ENCODE peak calls at places on chromosomes 6 and 20, in eight cellular contexts. V is HCT116, U is GM12878, G is transverse colon, A is esophagus muscularis mucosa, C is breast epithelium, P is stomach, F is vagina. D is an unnamed sample.

GRCh38 chr6:154675602-154676088 is 57.6 kb upstream of the SCAF8 start:
- DNase-seq in P (peak), U (peak), G (peak), F (no peak), C (peak), A (peak), V (peak), D (peak)

GRCh38 chr20:58209652-58210397 is 18.6 kb downstream of the ANKRD60 start:
- DNase-seq in G (peak), V (peak), F (no peak), U (peak), C (peak), A (peak), P (peak), D (peak)

GRCh38 chr20:23257848-23258746 is 92.5 kb upstream of the NXT1 start:
- DNase-seq in P (no peak), G (no peak), A (peak), V (no peak), U (no peak), C (no peak), F (peak), D (no peak)

GRCh38 chr20:3452127-3452526 is 18.7 kb upstream of the ATRN start:
- DNase-seq in U (no peak), F (no peak), G (no peak), P (no peak), V (no peak), C (no peak), A (no peak), D (no peak)

GRCh38 chr6:170005680-170006470 is 254.5 kb downstream of the ERMARD start:
- DNase-seq in V (no peak), P (no peak), C (no peak), U (no peak), G (no peak), A (no peak), F (no peak), D (no peak)

GRCh38 chr20:62205618-62206387 is 14.3 kb downstream of the HRH3 start:
- DNase-seq in G (no peak), U (no peak), A (no peak), C (no peak), P (no peak), F (no peak), V (no peak), D (no peak)

GRCh38 chr6:158686311-158686710 is 36.5 kb downstream of the SYTL3 start:
- DNase-seq in F (no peak), U (no peak), P (no peak), G (no peak), A (no peak), V (no peak), C (no peak), D (no peak)

GRCh38 chr6:125953502-125953875 is 3.1 kb upstream of the HINT3 start:
- DNase-seq in G (peak), V (no peak), F (no peak), C (no peak), U (no peak), P (peak), A (no peak), D (no peak)

GRCh38 chr6:158064725-158065251 is 83.1 kb downstream of the SYNJ2 start:
- DNase-seq in G (no peak), U (no peak), C (no peak), A (no peak), P (no peak), V (no peak), F (no peak), D (no peak)

GRCh38 chr6:162099685-162100084 is 627.9 kb downstream of the PRKN start:
- DNase-seq in F (no peak), C (no peak), U (no peak), V (peak), A (no peak), P (no peak), G (no peak), D (no peak)

GRCh38 chr6:148926478-148926877 is 179.6 kb downstream of the UST start:
- DNase-seq in A (no peak), P (no peak), G (no peak), V (no peak), U (no peak), F (no peak), C (no peak), D (no peak)

GRCh38 chr20:45209924-45210323 is 3.1 kb downstream of the SEMG1 start:
- DNase-seq in F (no peak), A (no peak), U (no peak), G (no peak), C (no peak), P (no peak), V (no peak), D (no peak)

GRCh38 chr6:64520050-64520449 is 884.4 kb downstream of the PHF3 start:
- DNase-seq in F (no peak), G (no peak), C (no peak), A (no peak), U (peak), V (no peak), P (no peak), D (no peak)

GRCh38 chr6:142728910-142729481 is 216.0 kb downstream of the HIVEP2 start:
- DNase-seq in G (no peak), A (no peak), U (no peak), F (no peak), C (no peak), P (no peak), V (no peak), D (no peak)

GRCh38 chr20:40591104-40591503 is 97.9 kb downstream of the MAFB start:
- DNase-seq in U (no peak), A (no peak), C (no peak), G (no peak), F (no peak), V (no peak), P (no peak), D (no peak)

GRCh38 chr6:129679758-129680157 is 30.2 kb downstream of the ARHGAP18 start:
- DNase-seq in A (peak), C (no peak), U (no peak), P (no peak), G (no peak), F (no peak), V (no peak), D (no peak)

GRCh38 chr6:37279366-37280134 is 21.6 kb upstream of the TMEM217 start:
- DNase-seq in F (no peak), C (no peak), U (no peak), V (no peak), A (no peak), G (no peak), P (no peak), D (no peak)

GRCh38 chr6:114523508-114523907 is 180.7 kb upstream of the HS3ST5 start:
- DNase-seq in V (no peak), F (no peak), G (no peak), U (no peak), C (no peak), A (no peak), P (no peak), D (no peak)

GRCh38 chr6:12203001-12203400 is 87.2 kb upstream of the EDN1 start:
- DNase-seq in F (no peak), U (no peak), C (no peak), G (no peak), A (no peak), P (no peak), V (no peak), D (no peak)

GRCh38 chr6:44256291-44257006 is 879 bp downstream of the SLC35B2 start:
- DNase-seq in A (no peak), U (no peak), P (peak), G (peak), F (no peak), C (no peak), V (no peak), D (no peak)

GRCh38 chr6:121055572-121056163 is 278.6 kb downstream of the TBC1D32 start:
- DNase-seq in C (no peak), F (no peak), A (no peak), P (no peak), U (peak), G (no peak), V (peak), D (no peak)

GRCh38 chr20:31987744-31988143 is 19.8 kb downstream of the XKR7 start:
- DNase-seq in P (no peak), A (no peak), V (no peak), U (no peak), C (no peak), F (no peak), G (no peak), D (no peak)

GRCh38 chr6:93787841-93788240 is 368.5 kb upstream of the EPHA7 start:
- DNase-seq in V (no peak), U (no peak), A (no peak), P (no peak), G (no peak), C (no peak), F (no peak), D (no peak)

GRCh38 chr6:108071736-108072276 is 2.7 kb downstream of the OSTM1 start:
- DNase-seq in G (no peak), U (no peak), F (no peak), A (no peak), P (no peak), V (no peak), C (no peak), D (no peak)

GRCh38 chr20:4545526-4545925 is 176.2 kb upstream of the PRND start:
- DNase-seq in P (no peak), F (no peak), A (no peak), U (no peak), V (no peak), G (no peak), C (no peak), D (no peak)

GRCh38 chr6:155782320-155782730 is 326.7 kb upstream of the NOX3 start:
- DNase-seq in P (peak), U (no peak), F (no peak), A (no peak), G (peak), C (no peak), V (peak), D (no peak)

GRCh38 chr20:55160996-55161395 is 685.6 kb downstream of the DOK5 start:
- DNase-seq in V (no peak), U (no peak), P (no peak), A (no peak), G (no peak), F (no peak), C (no peak), D (no peak)

GRCh38 chr6:41741625-41742490 is 5.3 kb downstream of the PGC start:
- DNase-seq in V (no peak), G (peak), P (peak), U (no peak), C (no peak), A (no peak), F (no peak), D (no peak)

GRCh38 chr6:161254754-161255253 is 19.1 kb downstream of the AGPAT4 start:
- DNase-seq in A (no peak), G (no peak), C (no peak), V (no peak), U (no peak), P (no peak), F (no peak), D (no peak)

GRCh38 chr6:36067374-36068011 is 39.9 kb downstream of the MAPK14 start:
- DNase-seq in F (no peak), G (no peak), C (no peak), V (no peak), P (no peak), A (no peak), U (no peak), D (no peak)
- TF ChIP-seq POLR2AphosphoS5 in F (no peak), G (no peak), C (no peak), V (no peak), P (no peak), A (no peak), U (no peak), D (no peak)

DNA sequence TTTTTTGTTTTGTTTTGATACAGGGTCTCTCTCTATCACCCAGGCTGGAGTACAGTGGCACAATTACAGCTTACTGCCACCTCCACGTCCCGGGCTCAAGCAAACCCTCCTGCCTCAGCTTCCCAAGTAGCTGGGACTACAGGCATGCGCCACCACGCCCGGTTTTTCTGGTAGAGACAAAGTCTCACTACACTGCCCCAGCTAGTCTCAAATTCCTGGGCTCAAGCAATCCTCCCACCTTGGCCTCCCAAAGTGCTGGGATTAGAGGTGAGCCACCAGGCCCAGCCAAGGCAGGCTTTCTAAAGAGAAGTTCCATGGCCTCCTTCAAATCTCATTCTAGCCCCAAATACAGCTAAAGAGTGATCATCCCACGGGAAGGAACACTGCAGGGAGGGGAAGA is 5.2 kb downstream of the MCCD1 start:
- DNase-seq in C (no peak), V (no peak), P (no peak), A (no peak), G (no peak), F (no peak), U (no peak), D (no peak)
- TF ChIP-seq POLR2A in C (no peak), V (no peak), P (no peak), A (no peak), G (peak), F (no peak), U (no peak), D (peak)

GRCh38 chr20:17859616-17860232 is 108.9 kb downstream of the SNX5 start:
- DNase-seq in P (no peak), G (no peak), V (no peak), F (no peak), A (no peak), U (no peak), C (no peak), D (peak)

GRCh38 chr20:17860306-17861197 is 108.0 kb downstream of the SNX5 start:
- DNase-seq in U (no peak), C (no peak), A (no peak), V (no peak), G (no peak), P (no peak), F (no peak), D (no peak)

GRCh38 chr20:17858450-17859001 is 110.1 kb downstream of the SNX5 start:
- DNase-seq in P (no peak), F (no peak), A (no peak), V (no peak), C (no peak), G (peak), U (no peak), D (no peak)

GRCh38 chr20:17857639-17858449 is 110.8 kb downstream of the SNX5 start:
- DNase-seq in V (no peak), G (no peak), P (no peak), F (no peak), C (no peak), U (no peak), A (no peak), D (no peak)

DNA sequence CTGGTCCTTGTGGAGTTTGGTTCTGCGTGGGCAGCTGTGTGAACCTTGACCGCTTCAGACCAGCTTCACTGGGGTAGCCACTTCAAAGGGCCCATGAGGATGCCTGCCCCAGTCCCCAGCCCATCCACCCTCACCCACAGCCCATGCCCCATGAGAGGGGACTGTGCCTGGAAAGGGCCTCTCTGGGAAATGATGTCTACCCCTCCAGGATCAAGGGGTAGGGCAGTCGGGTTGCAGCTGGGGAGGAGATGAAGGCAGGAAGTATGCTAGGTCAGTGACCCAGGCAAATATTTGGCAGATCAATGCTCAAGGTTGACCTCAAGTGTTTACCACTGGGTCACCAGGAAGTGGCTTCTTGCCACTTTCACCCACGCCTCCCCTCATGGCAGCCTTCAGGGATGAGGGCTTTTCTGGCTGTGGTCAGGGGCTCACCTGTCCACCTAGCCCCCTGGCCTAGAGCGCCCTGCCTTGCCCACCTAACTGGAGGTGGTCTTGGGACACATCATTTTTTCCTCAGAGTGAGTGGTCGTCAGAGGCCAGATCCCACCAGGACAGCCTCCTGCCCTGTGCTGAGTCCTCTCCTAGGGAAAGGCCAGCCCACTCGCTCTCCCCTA is 109.5 kb downstream of the SNX5 start:
- DNase-seq in U (peak), V (no peak), P (peak), C (no peak), F (no peak), G (no peak), A (no peak), D (peak)
- TF ChIP-seq POLR2AphosphoS5 in U (no peak), V (no peak), P (no peak), C (no peak), F (no peak), G (no peak), A (no peak), D (no peak)

GRCh38 chr6:7879980-7880717 is 30.4 kb downstream of the TXNDC5 start:
- DNase-seq in P (no peak), C (no peak), G (no peak), U (no peak), V (no peak), F (no peak), A (no peak), D (no peak)
- TF ChIP-seq POLR2A in P (no peak), C (no peak), G (no peak), U (peak), V (no peak), F (no peak), A (no peak), D (peak)

GRCh38 chr20:1802385-1803215 is 92.6 kb upstream of the SIRPA start:
- DNase-seq in U (no peak), G (peak), V (no peak), F (peak), A (no peak), C (peak), P (no peak), D (peak)
- TF ChIP-seq POLR2AphosphoS5 in U (no peak), G (no peak), V (no peak), F (no peak), A (no peak), C (no peak), P (no peak), D (no peak)

GRCh38 chr6:52577022-52577777 is at the start of gene TRAM2:
- DNase-seq in A (peak), V (peak), C (peak), P (peak), U (no peak), F (no peak), G (peak), D (peak)
- TF ChIP-seq POLR2A in A (peak), V (peak), C (no peak), P (no peak), U (peak), F (no peak), G (peak), D (peak)

GRCh38 chr6:168648240-168648639 is 207.3 kb downstream of the SMOC2 start:
- DNase-seq in P (peak), G (no peak), U (no peak), A (no peak), F (no peak), C (peak), V (no peak), D (no peak)
- TF ChIP-seq POLR2AphosphoS5 in P (no peak), G (no peak), U (no peak), A (no peak), F (no peak), C (no peak), V (no peak), D (no peak)

DNA sequence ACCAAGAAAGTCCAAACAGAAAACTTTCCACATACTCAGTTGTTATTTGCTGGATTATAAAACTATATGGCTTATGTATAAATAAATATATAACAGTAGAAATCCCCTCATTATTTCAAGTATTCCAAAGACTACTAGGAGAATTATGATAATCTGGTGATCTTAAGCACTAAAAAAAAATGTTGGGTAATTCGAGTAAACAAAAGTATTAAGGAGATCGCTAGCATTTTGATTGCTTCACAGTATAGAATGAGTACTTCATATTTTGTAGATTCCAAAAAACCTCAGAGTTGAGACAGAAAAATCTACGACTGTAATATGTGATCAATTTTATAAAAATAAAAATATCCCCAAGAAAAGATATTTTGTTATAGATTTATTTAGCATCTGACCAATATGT is 236.4 kb upstream of the TENT5A start:
- DNase-seq in C (no peak), U (no peak), P (no peak), A (no peak), F (no peak), G (no peak), V (no peak), D (no peak)
- TF ChIP-seq POLR2A in C (no peak), U (no peak), P (no peak), A (no peak), F (no peak), G (no peak), V (no peak), D (no peak)

D was measured in GM12892.